ENCODE peak calls at places on chromosomes 7 and 10, in six cellular contexts. One of them, this sample, is unnamed.

GRCh38 chr7:27217951-27218350 is 18.1 kb upstream of the HOXA13 start:
- DNase-seq in myocyte: no peak
- DNase-seq in HTR-8/SVneo: no peak
- DNase-seq in PC-3: no peak
- DNase-seq in GM23248: no peak
- DNase-seq in mesendoderm: no peak
- DNase-seq in this sample: no peak

GRCh38 chr7:134051020-134051419 is 76.1 kb upstream of the LRGUK start:
- DNase-seq in myocyte: no peak
- DNase-seq in HTR-8/SVneo: no peak
- DNase-seq in PC-3: no peak
- DNase-seq in GM23248: no peak
- DNase-seq in mesendoderm: no peak
- DNase-seq in this sample: no peak

GRCh38 chr7:1070544-1071342 is 17.2 kb upstream of the GPER1 start:
- DNase-seq in myocyte: no peak
- DNase-seq in HTR-8/SVneo: no peak
- DNase-seq in PC-3: no peak
- DNase-seq in GM23248: no peak
- DNase-seq in mesendoderm: no peak
- DNase-seq in this sample: no peak

GRCh38 chr7:24722386-24723177 is 34.7 kb downstream of the GSDME start:
- DNase-seq in myocyte: peak
- DNase-seq in HTR-8/SVneo: peak
- DNase-seq in PC-3: peak
- DNase-seq in GM23248: peak
- DNase-seq in mesendoderm: peak
- DNase-seq in this sample: no peak

GRCh38 chr10:4434536-4435071 is 391.4 kb upstream of the AKR1E2 start:
- DNase-seq in myocyte: no peak
- DNase-seq in HTR-8/SVneo: no peak
- DNase-seq in PC-3: no peak
- DNase-seq in GM23248: no peak
- DNase-seq in mesendoderm: no peak
- DNase-seq in this sample: no peak

GRCh38 chr7:117014099-117014656 is 60.9 kb downstream of the ST7 start:
- DNase-seq in myocyte: no peak
- DNase-seq in HTR-8/SVneo: no peak
- DNase-seq in PC-3: no peak
- DNase-seq in GM23248: peak
- DNase-seq in mesendoderm: no peak
- DNase-seq in this sample: no peak

GRCh38 chr7:157709531-157710251 is 372.9 kb downstream of the DNAJB6 start:
- DNase-seq in myocyte: no peak
- DNase-seq in HTR-8/SVneo: no peak
- DNase-seq in PC-3: no peak
- DNase-seq in GM23248: no peak
- DNase-seq in mesendoderm: no peak
- DNase-seq in this sample: no peak

GRCh38 chr7:137932881-137933269 is 69.0 kb downstream of the CREB3L2 start:
- DNase-seq in myocyte: peak
- DNase-seq in HTR-8/SVneo: no peak
- DNase-seq in PC-3: peak
- DNase-seq in GM23248: peak
- DNase-seq in mesendoderm: peak
- DNase-seq in this sample: peak

GRCh38 chr10:13707156-13707881 is 120.6 kb downstream of the PRPF18 start:
- DNase-seq in myocyte: peak
- DNase-seq in HTR-8/SVneo: no peak
- DNase-seq in PC-3: peak
- DNase-seq in GM23248: peak
- DNase-seq in mesendoderm: peak
- DNase-seq in this sample: peak

GRCh38 chr7:130180571-130180971 is 24.6 kb downstream of the TMEM209 start:
- DNase-seq in myocyte: no peak
- DNase-seq in HTR-8/SVneo: no peak
- DNase-seq in PC-3: peak
- DNase-seq in GM23248: peak
- DNase-seq in mesendoderm: no peak
- DNase-seq in this sample: peak

GRCh38 chr10:47255033-47255813 is 44.8 kb upstream of the GDF10 start:
- DNase-seq in myocyte: no peak
- DNase-seq in HTR-8/SVneo: no peak
- DNase-seq in PC-3: no peak
- DNase-seq in GM23248: no peak
- DNase-seq in mesendoderm: no peak
- DNase-seq in this sample: no peak

GRCh38 chr7:101754432-101755159 is 62.8 kb upstream of the CUX1 start:
- DNase-seq in myocyte: peak
- DNase-seq in HTR-8/SVneo: no peak
- DNase-seq in PC-3: peak
- DNase-seq in GM23248: peak
- DNase-seq in mesendoderm: no peak
- DNase-seq in this sample: peak

GRCh38 chr7:99928188-99928587 is 1.2 kb downstream of the GJC3 start:
- DNase-seq in myocyte: no peak
- DNase-seq in HTR-8/SVneo: no peak
- DNase-seq in PC-3: no peak
- DNase-seq in GM23248: no peak
- DNase-seq in mesendoderm: no peak
- DNase-seq in this sample: no peak

GRCh38 chr7:100515072-100515532 is 23.9 kb upstream of the AGFG2 start:
- DNase-seq in myocyte: peak
- DNase-seq in HTR-8/SVneo: peak
- DNase-seq in PC-3: peak
- DNase-seq in GM23248: peak
- DNase-seq in mesendoderm: no peak
- DNase-seq in this sample: peak

GRCh38 chr10:70254795-70255328 is 21.6 kb upstream of the PPA1 start:
- DNase-seq in myocyte: no peak
- DNase-seq in HTR-8/SVneo: no peak
- DNase-seq in PC-3: no peak
- DNase-seq in GM23248: no peak
- DNase-seq in mesendoderm: no peak
- DNase-seq in this sample: no peak

GRCh38 chr7:70068531-70068930 is 470.3 kb downstream of the AUTS2 start:
- DNase-seq in myocyte: no peak
- DNase-seq in HTR-8/SVneo: no peak
- DNase-seq in PC-3: no peak
- DNase-seq in GM23248: no peak
- DNase-seq in mesendoderm: no peak
- DNase-seq in this sample: peak

GRCh38 chr10:75926763-75927162 is 495.3 kb downstream of the LRMDA start:
- DNase-seq in myocyte: peak
- DNase-seq in HTR-8/SVneo: no peak
- DNase-seq in PC-3: no peak
- DNase-seq in GM23248: no peak
- DNase-seq in mesendoderm: peak
- DNase-seq in this sample: no peak

GRCh38 chr7:120023494-120024167 is 249.3 kb upstream of the KCND2 start:
- DNase-seq in myocyte: peak
- DNase-seq in HTR-8/SVneo: no peak
- DNase-seq in PC-3: no peak
- DNase-seq in GM23248: peak
- DNase-seq in mesendoderm: no peak
- DNase-seq in this sample: no peak